ENCODE peak calls at places on chromosomes 4 and X, in five cellular contexts. One of them, this sample, is unnamed.

GRCh38 chrX:13432376-13432775 is 112.5 kb upstream of the ATXN3L start:
- DNase-seq in T-helper 1 cell: no peak
- DNase-seq in RPMI8226: no peak
- DNase-seq in kidney glomerular epithelial cell: peak
- DNase-seq in uterus: peak
- DNase-seq in this sample: peak

GRCh38 chr4:188956566-188956965 is 817.3 kb downstream of the TRIML1 start:
- DNase-seq in T-helper 1 cell: no peak
- DNase-seq in RPMI8226: no peak
- DNase-seq in kidney glomerular epithelial cell: no peak
- DNase-seq in uterus: no peak
- DNase-seq in this sample: no peak

GRCh38 chr4:3834186-3834920 is 68.2 kb downstream of the ADRA2C start:
- DNase-seq in T-helper 1 cell: no peak
- DNase-seq in RPMI8226: no peak
- DNase-seq in kidney glomerular epithelial cell: no peak
- DNase-seq in uterus: no peak
- DNase-seq in this sample: no peak

GRCh38 chrX:21838937-21839333 is 482 bp upstream of the MBTPS2 start:
- DNase-seq in T-helper 1 cell: no peak
- DNase-seq in RPMI8226: peak
- DNase-seq in kidney glomerular epithelial cell: no peak
- DNase-seq in uterus: no peak
- DNase-seq in this sample: peak

GRCh38 chr4:37675587-37676290 is 10.4 kb downstream of the RELL1 start:
- DNase-seq in T-helper 1 cell: no peak
- DNase-seq in RPMI8226: peak
- DNase-seq in kidney glomerular epithelial cell: no peak
- DNase-seq in uterus: no peak
- DNase-seq in this sample: no peak

GRCh38 chr4:88390128-88390527 is 11.5 kb downstream of the HERC6 start:
- DNase-seq in T-helper 1 cell: no peak
- DNase-seq in RPMI8226: no peak
- DNase-seq in kidney glomerular epithelial cell: no peak
- DNase-seq in uterus: no peak
- DNase-seq in this sample: no peak

GRCh38 chr4:123520376-123520775 is 123.8 kb downstream of the SPRY1 start:
- DNase-seq in T-helper 1 cell: no peak
- DNase-seq in RPMI8226: no peak
- DNase-seq in kidney glomerular epithelial cell: no peak
- DNase-seq in uterus: no peak
- DNase-seq in this sample: no peak

GRCh38 chr4:145939856-145940255 is 1.2 kb upstream of the ZNF827 start:
- DNase-seq in T-helper 1 cell: no peak
- DNase-seq in RPMI8226: no peak
- DNase-seq in kidney glomerular epithelial cell: no peak
- DNase-seq in uterus: no peak
- DNase-seq in this sample: peak

GRCh38 chr4:76804060-76804459 is 93.9 kb downstream of the SOWAHB start:
- DNase-seq in T-helper 1 cell: no peak
- DNase-seq in RPMI8226: no peak
- DNase-seq in kidney glomerular epithelial cell: peak
- DNase-seq in uterus: no peak
- DNase-seq in this sample: peak

GRCh38 chr4:67714955-67715354 is 14.0 kb upstream of the UBA6 start:
- DNase-seq in T-helper 1 cell: no peak
- DNase-seq in RPMI8226: no peak
- DNase-seq in kidney glomerular epithelial cell: no peak
- DNase-seq in uterus: no peak
- DNase-seq in this sample: no peak

GRCh38 chrX:100864967-100865366 is 9.2 kb downstream of the NOX1 start:
- DNase-seq in T-helper 1 cell: no peak
- DNase-seq in RPMI8226: no peak
- DNase-seq in kidney glomerular epithelial cell: no peak
- DNase-seq in uterus: peak
- DNase-seq in this sample: peak

GRCh38 chr4:36385951-36386561 is 104.6 kb downstream of the DTHD1 start:
- DNase-seq in T-helper 1 cell: peak
- DNase-seq in RPMI8226: peak
- DNase-seq in kidney glomerular epithelial cell: no peak
- DNase-seq in uterus: no peak
- DNase-seq in this sample: no peak

GRCh38 chr4:7595883-7596535 is 161.3 kb upstream of the PSAPL1 start:
- DNase-seq in T-helper 1 cell: no peak
- DNase-seq in RPMI8226: no peak
- DNase-seq in kidney glomerular epithelial cell: no peak
- DNase-seq in uterus: no peak
- DNase-seq in this sample: no peak

GRCh38 chrX:129188223-129188622 is 335.1 kb downstream of the SMARCA1 start:
- DNase-seq in T-helper 1 cell: no peak
- DNase-seq in RPMI8226: no peak
- DNase-seq in kidney glomerular epithelial cell: no peak
- DNase-seq in uterus: no peak
- DNase-seq in this sample: no peak

GRCh38 chr4:110480031-110480549 is 4.1 kb downstream of the ENPEP start:
- DNase-seq in T-helper 1 cell: no peak
- DNase-seq in RPMI8226: no peak
- DNase-seq in kidney glomerular epithelial cell: peak
- DNase-seq in uterus: peak
- DNase-seq in this sample: peak

GRCh38 chr4:94444771-94445170 is 7.0 kb upstream of the PDLIM5 start:
- DNase-seq in T-helper 1 cell: no peak
- DNase-seq in RPMI8226: no peak
- DNase-seq in kidney glomerular epithelial cell: no peak
- DNase-seq in uterus: no peak
- DNase-seq in this sample: no peak

GRCh38 chr4:138555107-138555506 is 313.0 kb upstream of the SLC7A11 start:
- DNase-seq in T-helper 1 cell: no peak
- DNase-seq in RPMI8226: no peak
- DNase-seq in kidney glomerular epithelial cell: no peak
- DNase-seq in uterus: no peak
- DNase-seq in this sample: no peak

GRCh38 chrX:16512401-16512776 is 137.6 kb upstream of the S100G start:
- DNase-seq in T-helper 1 cell: no peak
- DNase-seq in RPMI8226: no peak
- DNase-seq in kidney glomerular epithelial cell: no peak
- DNase-seq in uterus: no peak
- DNase-seq in this sample: no peak

GRCh38 chr4:82402196-82402775 is 28.0 kb downstream of the HNRNPDL start:
- DNase-seq in T-helper 1 cell: no peak
- DNase-seq in RPMI8226: no peak
- DNase-seq in kidney glomerular epithelial cell: no peak
- DNase-seq in uterus: no peak
- DNase-seq in this sample: no peak

GRCh38 chr4:139675156-139675555 is 9.5 kb downstream of the MGST2 start:
- DNase-seq in T-helper 1 cell: no peak
- DNase-seq in RPMI8226: peak
- DNase-seq in kidney glomerular epithelial cell: no peak
- DNase-seq in uterus: no peak
- DNase-seq in this sample: no peak

GRCh38 chrX:10327651-10328050 is 170.9 kb downstream of the CLCN4 start:
- DNase-seq in T-helper 1 cell: no peak
- DNase-seq in RPMI8226: no peak
- DNase-seq in kidney glomerular epithelial cell: peak
- DNase-seq in uterus: no peak
- DNase-seq in this sample: no peak

GRCh38 chrX:53435997-53436396 is 1.8 kb upstream of the HSD17B10 start:
- DNase-seq in T-helper 1 cell: peak
- DNase-seq in RPMI8226: peak
- DNase-seq in kidney glomerular epithelial cell: no peak
- DNase-seq in uterus: peak
- DNase-seq in this sample: peak

GRCh38 chr4:1200425-1201035 is 28.1 kb upstream of the SPON2 start:
- DNase-seq in T-helper 1 cell: no peak
- DNase-seq in RPMI8226: peak
- DNase-seq in kidney glomerular epithelial cell: peak
- DNase-seq in uterus: peak
- DNase-seq in this sample: peak

GRCh38 chr4:86307432-86307831 is 52.4 kb downstream of the MAPK10 start:
- DNase-seq in T-helper 1 cell: no peak
- DNase-seq in RPMI8226: no peak
- DNase-seq in kidney glomerular epithelial cell: no peak
- DNase-seq in uterus: no peak
- DNase-seq in this sample: peak

GRCh38 chr4:28966982-28967381 is 1753.2 kb upstream of the PCDH7 start:
- DNase-seq in T-helper 1 cell: no peak
- DNase-seq in RPMI8226: no peak
- DNase-seq in kidney glomerular epithelial cell: peak
- DNase-seq in uterus: no peak
- DNase-seq in this sample: peak

GRCh38 chr4:23884261-23884660 is 5.6 kb downstream of the PPARGC1A start:
- DNase-seq in T-helper 1 cell: no peak
- DNase-seq in RPMI8226: no peak
- DNase-seq in kidney glomerular epithelial cell: no peak
- DNase-seq in uterus: no peak
- DNase-seq in this sample: no peak

GRCh38 chr4:4990329-4990728 is 28.9 kb downstream of the CYTL1 start:
- DNase-seq in T-helper 1 cell: no peak
- DNase-seq in RPMI8226: no peak
- DNase-seq in kidney glomerular epithelial cell: no peak
- DNase-seq in uterus: no peak
- DNase-seq in this sample: no peak

GRCh38 chr4:5749568-5749967 is 38.6 kb downstream of the EVC start:
- DNase-seq in T-helper 1 cell: no peak
- DNase-seq in RPMI8226: no peak
- DNase-seq in kidney glomerular epithelial cell: no peak
- DNase-seq in uterus: no peak
- DNase-seq in this sample: no peak

GRCh38 chrX:3712080-3712869 is 1.2 kb downstream of the PRKX start:
- DNase-seq in T-helper 1 cell: no peak
- DNase-seq in RPMI8226: peak
- DNase-seq in kidney glomerular epithelial cell: no peak
- DNase-seq in uterus: no peak
- DNase-seq in this sample: peak

GRCh38 chr4:39030726-39031125 is 1.5 kb downstream of the TMEM156 start:
- DNase-seq in T-helper 1 cell: no peak
- DNase-seq in RPMI8226: no peak
- DNase-seq in kidney glomerular epithelial cell: no peak
- DNase-seq in uterus: no peak
- DNase-seq in this sample: no peak

GRCh38 chr4:1043658-1044468 is 32.4 kb downstream of the FGFRL1 start:
- DNase-seq in T-helper 1 cell: no peak
- DNase-seq in RPMI8226: no peak
- DNase-seq in kidney glomerular epithelial cell: peak
- DNase-seq in uterus: peak
- DNase-seq in this sample: peak

GRCh38 chr4:98514930-98515809 is 143.2 kb downstream of the TSPAN5 start:
- DNase-seq in T-helper 1 cell: no peak
- DNase-seq in RPMI8226: no peak
- DNase-seq in kidney glomerular epithelial cell: no peak
- DNase-seq in uterus: no peak
- DNase-seq in this sample: no peak

GRCh38 chrX:13386636-13387035 is 66.8 kb upstream of the ATXN3L start:
- DNase-seq in T-helper 1 cell: no peak
- DNase-seq in RPMI8226: no peak
- DNase-seq in kidney glomerular epithelial cell: no peak
- DNase-seq in uterus: no peak
- DNase-seq in this sample: no peak

GRCh38 chr4:54403700-54404453 is 174.8 kb downstream of the PDGFRA start:
- DNase-seq in T-helper 1 cell: no peak
- DNase-seq in RPMI8226: no peak
- DNase-seq in kidney glomerular epithelial cell: no peak
- DNase-seq in uterus: no peak
- DNase-seq in this sample: no peak

GRCh38 chrX:134520860-134521390 is 61.0 kb downstream of the HPRT1 start:
- DNase-seq in T-helper 1 cell: no peak
- DNase-seq in RPMI8226: peak
- DNase-seq in kidney glomerular epithelial cell: peak
- DNase-seq in uterus: no peak
- DNase-seq in this sample: peak

GRCh38 chrX:45143455-45143854 is 57.2 kb downstream of the DIPK2B start:
- DNase-seq in T-helper 1 cell: no peak
- DNase-seq in RPMI8226: no peak
- DNase-seq in kidney glomerular epithelial cell: no peak
- DNase-seq in uterus: no peak
- DNase-seq in this sample: no peak

GRCh38 chrX:110733166-110733565 is 62.5 kb downstream of the CHRDL1 start:
- DNase-seq in T-helper 1 cell: no peak
- DNase-seq in RPMI8226: no peak
- DNase-seq in kidney glomerular epithelial cell: no peak
- DNase-seq in uterus: no peak
- DNase-seq in this sample: no peak

GRCh38 chr4:184950117-184950830 is 68.0 kb upstream of the HELT start:
- DNase-seq in T-helper 1 cell: no peak
- DNase-seq in RPMI8226: no peak
- DNase-seq in kidney glomerular epithelial cell: no peak
- DNase-seq in uterus: no peak
- DNase-seq in this sample: no peak

GRCh38 chrX:149040873-149041535 is 464.1 kb downstream of the IDS start:
- DNase-seq in T-helper 1 cell: no peak
- DNase-seq in RPMI8226: no peak
- DNase-seq in kidney glomerular epithelial cell: no peak
- DNase-seq in uterus: no peak
- DNase-seq in this sample: no peak